ENCODE peak calls at places on chromosomes 2 and 18, in eight cellular contexts. One of them, this sample, is unnamed.

GRCh38 chr2:209495855-209496585 is 72.2 kb downstream of the MAP2 start:
- DNase-seq in hypothalamus: no peak
- DNase-seq in NCI-H510A: no peak
- DNase-seq in H54: peak; percentile 16
- DNase-seq in activated CD8-positive, alpha-beta memory T cell treated with anti-CD3 and anti-CD28 coated beads, Interleukin-2, amount 50 U/mL, for 48 hours: no peak
- DNase-seq in fibroblast of mammary gland: peak; percentile 98
- DNase-seq in mesendoderm: no peak
- DNase-seq in A549: peak; percentile 60
- DNase-seq in this sample: peak; percentile 98

GRCh38 chr2:12318427-12319057 is 398.2 kb upstream of the TRIB2 start:
- DNase-seq in NCI-H510A: no peak
- DNase-seq in activated CD8-positive, alpha-beta memory T cell treated with anti-CD3 and anti-CD28 coated beads, Interleukin-2, amount 50 U/mL, for 48 hours: no peak
- DNase-seq in mesendoderm: no peak
- DNase-seq in A549: no peak
- DNase-seq in H54: no peak
- DNase-seq in fibroblast of mammary gland: peak; percentile 77
- DNase-seq in hypothalamus: no peak
- DNase-seq in this sample: peak; percentile 91

GRCh38 chr2:119049968-119050657 is 108.1 kb downstream of the MARCO start:
- DNase-seq in mesendoderm: peak; percentile 77
- DNase-seq in H54: no peak
- DNase-seq in hypothalamus: no peak
- DNase-seq in activated CD8-positive, alpha-beta memory T cell treated with anti-CD3 and anti-CD28 coated beads, Interleukin-2, amount 50 U/mL, for 48 hours: no peak
- DNase-seq in fibroblast of mammary gland: no peak
- DNase-seq in A549: no peak
- DNase-seq in NCI-H510A: no peak
- DNase-seq in this sample: peak; percentile 24

GRCh38 chr18:64618390-64618789 is 469.5 kb upstream of the LINC00305 start:
- DNase-seq in H54: no peak
- DNase-seq in activated CD8-positive, alpha-beta memory T cell treated with anti-CD3 and anti-CD28 coated beads, Interleukin-2, amount 50 U/mL, for 48 hours: no peak
- DNase-seq in mesendoderm: no peak
- DNase-seq in hypothalamus: no peak
- DNase-seq in NCI-H510A: no peak
- DNase-seq in A549: no peak
- DNase-seq in fibroblast of mammary gland: no peak
- DNase-seq in this sample: peak; percentile 60

GRCh38 chr2:12440731-12441130 is 276.0 kb upstream of the TRIB2 start:
- DNase-seq in hypothalamus: no peak
- DNase-seq in NCI-H510A: no peak
- DNase-seq in A549: no peak
- DNase-seq in mesendoderm: no peak
- DNase-seq in H54: no peak
- DNase-seq in fibroblast of mammary gland: no peak
- DNase-seq in activated CD8-positive, alpha-beta memory T cell treated with anti-CD3 and anti-CD28 coated beads, Interleukin-2, amount 50 U/mL, for 48 hours: no peak
- DNase-seq in this sample: no peak

GRCh38 chr18:78979682-78980278 is at the start of gene SALL3:
- DNase-seq in A549: no peak
- DNase-seq in fibroblast of mammary gland: no peak
- DNase-seq in NCI-H510A: peak; percentile 29
- DNase-seq in mesendoderm: peak; percentile 87
- DNase-seq in activated CD8-positive, alpha-beta memory T cell treated with anti-CD3 and anti-CD28 coated beads, Interleukin-2, amount 50 U/mL, for 48 hours: no peak
- DNase-seq in hypothalamus: no peak
- DNase-seq in H54: no peak
- DNase-seq in this sample: no peak

GRCh38 chr2:204441316-204441715 is 104.0 kb upstream of the PARD3B start:
- DNase-seq in activated CD8-positive, alpha-beta memory T cell treated with anti-CD3 and anti-CD28 coated beads, Interleukin-2, amount 50 U/mL, for 48 hours: no peak
- DNase-seq in hypothalamus: no peak
- DNase-seq in NCI-H510A: no peak
- DNase-seq in H54: no peak
- DNase-seq in mesendoderm: no peak
- DNase-seq in A549: no peak
- DNase-seq in fibroblast of mammary gland: peak; percentile 2
- DNase-seq in this sample: peak; percentile 78

GRCh38 chr2:182980115-182980514 is 58.1 kb downstream of the NCKAP1 start:
- DNase-seq in activated CD8-positive, alpha-beta memory T cell treated with anti-CD3 and anti-CD28 coated beads, Interleukin-2, amount 50 U/mL, for 48 hours: no peak
- DNase-seq in mesendoderm: peak; percentile 48
- DNase-seq in A549: peak; percentile 33
- DNase-seq in NCI-H510A: peak; percentile 16
- DNase-seq in fibroblast of mammary gland: peak; percentile 54
- DNase-seq in hypothalamus: no peak
- DNase-seq in H54: no peak
- DNase-seq in this sample: peak; percentile 58

GRCh38 chr2:71578665-71579371 is 125.5 kb downstream of the DYSF start:
- DNase-seq in activated CD8-positive, alpha-beta memory T cell treated with anti-CD3 and anti-CD28 coated beads, Interleukin-2, amount 50 U/mL, for 48 hours: no peak
- DNase-seq in fibroblast of mammary gland: peak; percentile 40
- DNase-seq in mesendoderm: no peak
- DNase-seq in NCI-H510A: no peak
- DNase-seq in A549: no peak
- DNase-seq in H54: no peak
- DNase-seq in hypothalamus: peak; percentile 33
- DNase-seq in this sample: no peak

GRCh38 chr2:63320669-63321068 is 267.6 kb downstream of the WDPCP start:
- DNase-seq in activated CD8-positive, alpha-beta memory T cell treated with anti-CD3 and anti-CD28 coated beads, Interleukin-2, amount 50 U/mL, for 48 hours: no peak
- DNase-seq in hypothalamus: no peak
- DNase-seq in NCI-H510A: no peak
- DNase-seq in fibroblast of mammary gland: no peak
- DNase-seq in A549: no peak
- DNase-seq in H54: no peak
- DNase-seq in mesendoderm: no peak
- DNase-seq in this sample: no peak